ENCODE peak calls at places on chromosomes 2 and 18, in five cellular contexts. S is GM23248, D is endodermal cell, I is mammary epithelial cell, P is heart left ventricle. X is an unnamed sample.

GRCh38 chr2:237497009-237497819 is 10.2 kb downstream of the MLPH start:
- DNase-seq in S (no peak), D (peak; percentile 75), I (no peak), P (no peak), X (no peak)

GRCh38 chr18:58670561-58671121 is 624 bp upstream of the MALT1 start:
- DNase-seq in S (no peak), D (no peak), I (peak; percentile 41), P (no peak), X (no peak)

GRCh38 chr2:192354512-192355244 is 159.9 kb upstream of the TMEFF2 start:
- DNase-seq in S (no peak), D (no peak), I (no peak), P (no peak), X (no peak)

GRCh38 chr2:64035067-64035942 is 16.1 kb upstream of the VPS54 start:
- DNase-seq in S (peak; percentile 49), D (no peak), I (no peak), P (no peak), X (no peak)

GRCh38 chr2:211026109-211026508 is 469.7 kb downstream of the CPS1 start:
- DNase-seq in S (no peak), D (no peak), I (no peak), P (no peak), X (no peak)

GRCh38 chr2:144516417-144516980 is 3.4 kb downstream of the ZEB2 start:
- DNase-seq in S (peak; percentile 77), D (peak; percentile 76), I (peak; percentile 16), P (peak; percentile 70), X (peak; percentile 45)

GRCh38 chr2:73850009-73850408 is 21.2 kb downstream of the STAMBP start:
- DNase-seq in S (no peak), D (no peak), I (no peak), P (no peak), X (no peak)

GRCh38 chr2:238450440-238450861 is 23.7 kb downstream of the ASB1 start:
- DNase-seq in S (no peak), D (no peak), I (no peak), P (no peak), X (peak; percentile 45)

GRCh38 chr2:63425079-63425416 is 163.2 kb downstream of the WDPCP start:
- DNase-seq in S (no peak), D (no peak), I (no peak), P (no peak), X (no peak)

GRCh38 chr18:11859903-11860407 is 8.7 kb downstream of the CHMP1B start:
- DNase-seq in S (peak; percentile 83), D (peak; percentile 50), I (peak; percentile 99), P (no peak), X (no peak)

GRCh38 chr2:200619275-200619674 is 33.5 kb downstream of the AOX1 start:
- DNase-seq in S (peak; percentile 25), D (no peak), I (no peak), P (no peak), X (no peak)

GRCh38 chr2:227881866-227882517 is 10.6 kb downstream of the DAW1 start:
- DNase-seq in S (peak; percentile 35), D (no peak), I (no peak), P (no peak), X (no peak)

GRCh38 chr2:43464546-43464945 is 131.3 kb downstream of the THADA start:
- DNase-seq in S (peak; percentile 67), D (no peak), I (peak; percentile 68), P (no peak), X (peak; percentile 55)

GRCh38 chr18:32362484-32362883 is 108.2 kb downstream of the GAREM1 start:
- DNase-seq in S (no peak), D (no peak), I (peak; percentile 90), P (no peak), X (no peak)

GRCh38 chr2:36433311-36434217 is 78.0 kb downstream of the CRIM1 start:
- DNase-seq in S (peak; percentile 80), D (no peak), I (peak; percentile 88), P (no peak), X (no peak)

GRCh38 chr2:40451926-40452605 is at the start of gene SLC8A1:
- DNase-seq in S (peak; percentile 78), D (peak; percentile 76), I (peak; percentile 35), P (peak; percentile 79), X (peak; percentile 51)

GRCh38 chr2:33321236-33321731 is 155.2 kb upstream of the RASGRP3 start:
- DNase-seq in S (peak; percentile 89), D (no peak), I (peak; percentile 34), P (no peak), X (no peak)

GRCh38 chr2:215205787-215206186 is 67.4 kb upstream of the ABCA12 start:
- DNase-seq in S (no peak), D (no peak), I (no peak), P (no peak), X (no peak)

GRCh38 chr18:12307871-12308385 is at the start of gene TUBB6:
- DNase-seq in S (peak; percentile 95), D (peak; percentile 91), I (peak; percentile 82), P (peak; percentile 90), X (peak; percentile 84)

GRCh38 chr2:14301331-14301730 is 331.2 kb upstream of the LRATD1 start:
- DNase-seq in S (no peak), D (peak; percentile 63), I (no peak), P (no peak), X (no peak)

GRCh38 chr2:160338891-160339290 is 138.8 kb upstream of the ITGB6 start:
- DNase-seq in S (peak; percentile 64), D (peak; percentile 58), I (no peak), P (no peak), X (no peak)

GRCh38 chr18:51211552-51211951 is 14.1 kb upstream of the MEX3C start:
- DNase-seq in S (peak; percentile 90), D (no peak), I (peak; percentile 99), P (peak; percentile 60), X (peak; percentile 52)

GRCh38 chr2:55894720-55895119 is 28.9 kb downstream of the EFEMP1 start:
- DNase-seq in S (no peak), D (no peak), I (no peak), P (no peak), X (no peak)

GRCh38 chr2:120740375-120740764 is 4.7 kb downstream of the GLI2 start:
- DNase-seq in S (no peak), D (no peak), I (no peak), P (no peak), X (no peak)

GRCh38 chr18:76376668-76377358 is 118.2 kb downstream of the ZNF516 start:
- DNase-seq in S (no peak), D (no peak), I (no peak), P (no peak), X (no peak)
- H3K4me3 ChIP-seq in S (no peak overlapping the region), D (no peak overlapping the region), I (no peak overlapping the region), P (no peak overlapping the region), X (no peak overlapping the region)

DNA sequence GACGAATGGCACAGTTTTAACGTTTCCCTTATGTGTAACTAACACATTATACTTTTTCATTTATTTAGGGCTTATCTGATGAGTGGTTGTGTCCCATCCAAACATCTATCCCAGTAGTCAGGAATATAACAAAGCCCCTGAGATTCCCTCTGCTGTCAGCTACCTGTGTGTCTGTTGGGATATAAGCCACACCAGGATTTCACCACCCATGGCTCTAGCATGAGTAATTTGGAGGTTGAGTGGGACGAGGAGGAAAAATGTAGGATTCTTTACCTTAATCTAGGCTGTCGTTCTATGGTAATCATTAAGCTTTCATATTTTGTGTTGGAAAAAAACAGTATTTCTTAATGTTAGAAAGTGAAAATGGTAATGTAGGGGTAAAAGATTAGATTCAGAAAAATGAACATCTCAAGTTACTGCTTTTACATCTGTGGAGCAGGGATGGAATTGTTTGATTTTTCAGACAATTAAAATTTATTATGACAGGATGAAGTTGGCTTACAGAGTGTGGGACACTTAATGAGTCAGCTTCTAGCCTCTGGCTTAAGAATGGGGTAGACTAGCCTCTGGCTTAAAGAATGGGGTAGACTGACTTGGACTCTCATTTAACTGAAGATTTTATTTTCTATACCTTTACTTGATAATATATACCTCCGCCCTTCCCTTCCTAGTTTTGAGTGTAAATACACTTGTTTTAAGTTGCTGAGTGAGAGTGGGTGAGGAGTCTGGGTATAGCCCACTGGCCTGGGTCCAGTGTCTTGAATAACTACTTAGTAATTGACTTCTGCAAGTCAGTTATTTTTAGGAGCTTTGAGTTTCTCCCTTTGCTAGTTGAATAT is 88.5 kb upstream of the RANBP2 start:
- DNase-seq in S (peak; percentile 39), D (no peak), I (no peak), P (no peak), X (no peak)
- H3K4me3 ChIP-seq in S (no peak overlapping the region), D (no peak overlapping the region), I (no peak overlapping the region), P (no peak overlapping the region), X (no peak overlapping the region)

DNA sequence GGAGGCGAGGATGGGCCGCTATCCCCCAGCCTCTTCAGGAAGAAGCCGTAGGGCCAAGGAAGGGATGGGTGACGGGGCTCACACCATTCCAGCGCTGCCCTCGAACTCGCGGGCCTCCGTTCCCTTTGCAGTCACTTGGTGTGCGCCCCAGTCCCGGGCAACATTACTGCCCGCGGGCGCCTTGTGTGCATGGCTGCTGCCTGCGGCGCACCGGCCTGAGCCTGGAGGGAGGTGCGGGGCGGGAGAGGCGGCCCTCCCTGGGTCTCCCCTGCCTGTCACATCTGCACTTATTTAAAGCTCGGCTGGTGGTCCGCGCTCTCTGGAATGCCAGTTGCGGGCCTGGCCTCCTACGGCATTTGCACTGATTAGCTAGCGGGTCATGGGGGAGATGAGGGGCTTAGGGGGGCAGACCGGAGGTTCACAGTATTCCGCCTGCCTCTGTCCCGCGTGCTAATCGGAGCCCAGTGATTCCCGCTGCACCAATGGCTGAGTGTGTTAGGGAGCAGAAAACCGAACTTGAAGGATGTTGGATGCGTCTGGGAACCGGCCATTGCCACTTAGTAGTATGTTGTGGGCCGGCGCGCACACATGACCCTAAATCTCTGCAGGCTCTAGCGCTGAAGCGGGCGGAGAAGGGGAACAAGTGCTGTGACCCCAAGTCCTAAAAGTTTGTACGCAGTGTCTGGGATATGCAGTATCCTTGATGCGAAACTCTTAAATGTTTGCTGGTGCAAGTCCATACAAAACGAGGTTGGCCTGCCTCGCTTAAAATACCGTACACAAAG is 161.1 kb upstream of the SIX2 start:
- DNase-seq in S (no peak), D (no peak), I (no peak), P (no peak), X (no peak)
- H3K4me3 ChIP-seq in S (peak overlapping the region; percentile 70), D (peak overlapping the region; percentile 72), I (no peak overlapping the region), P (peak overlapping the region; percentile 54), X (peak overlapping the region; percentile 82)

DNA sequence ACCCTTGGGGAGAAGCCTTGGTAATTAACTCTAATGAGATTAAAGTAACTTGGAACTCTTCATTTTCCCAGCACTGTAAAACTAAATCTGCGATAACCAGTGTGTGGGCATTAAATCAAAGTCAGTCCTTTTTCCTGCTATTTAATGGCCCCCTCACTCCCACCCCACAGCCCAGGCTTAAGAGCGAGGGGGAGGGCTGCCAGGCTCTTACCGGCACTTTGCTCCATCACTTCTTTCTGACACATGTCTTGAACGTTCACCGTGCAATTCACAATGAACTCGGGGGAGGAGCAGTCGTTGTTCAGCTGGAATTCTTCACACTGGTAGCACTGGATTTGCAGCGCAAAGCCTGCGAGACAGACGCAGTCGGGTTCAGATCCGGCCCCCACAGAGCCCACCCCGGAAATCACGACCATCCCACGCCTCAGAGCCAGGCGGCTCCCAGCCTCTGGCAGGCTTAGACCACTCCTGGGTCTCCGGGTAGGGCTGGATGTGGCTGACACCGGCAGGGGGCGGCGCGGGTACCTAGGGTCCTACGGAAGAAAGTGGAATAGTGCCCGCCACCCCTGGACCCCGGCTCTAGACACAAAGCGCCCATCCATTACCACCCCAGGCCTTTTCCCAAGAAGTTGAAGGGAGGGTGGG is 1.7 kb downstream of the LYPD1 start:
- DNase-seq in S (no peak), D (peak; percentile 87), I (no peak), P (no peak), X (no peak)
- H3K4me3 ChIP-seq in S (no peak overlapping the region), D (peak overlapping the region; percentile 89), I (no peak overlapping the region), P (no peak overlapping the region), X (peak overlapping the region; percentile 59)

X was measured in psoas muscle.